ENCODE peak calls at places on chromosomes 13 and 19, in nine cellular contexts. R is H9; T is mesothelial cell of epicardium; E is CD8-positive, alpha-beta T cell; M is BJ; Z is foreskin fibroblast; N is GM12864; Y is activated CD8-positive, alpha-beta T cell treated with anti-CD3 and anti-CD28 coated beads for 36 hours; K is thoracic aorta. S is an unnamed sample.

GRCh38 chr13:43414111-43414510 is 372.7 kb downstream of the ENOX1 start:
- DNase-seq in R (no peak), T (no peak), E (no peak), M (no peak), Z (no peak), N (no peak), Y (no peak), K (no peak), S (no peak)

GRCh38 chr13:18949970-18950369 is 231.7 kb downstream of the TUBA3C start:
- DNase-seq in R (no peak), T (no peak), E (no peak), M (no peak), Z (no peak), N (no peak), Y (no peak), K (no peak), S (no peak)

GRCh38 chr13:31053098-31053497 is 108.6 kb downstream of the HSPH1 start:
- DNase-seq in R (no peak), T (no peak), E (no peak), M (no peak), Z (no peak), N (no peak), Y (no peak), K (no peak), S (no peak)

GRCh38 chr13:112078216-112078615 is 11.3 kb downstream of the SOX1 start:
- DNase-seq in R (no peak), T (no peak), E (no peak), M (no peak), Z (no peak), N (no peak), Y (no peak), K (no peak), S (no peak)

GRCh38 chr19:34793562-34793961 is 20.5 kb upstream of the ZNF599 start:
- DNase-seq in R (no peak), T (no peak), E (no peak), M (no peak), Z (no peak), N (no peak), Y (no peak), K (no peak), S (no peak)

GRCh38 chr19:46442808-46443450 is 14.2 kb upstream of the PNMA8C start:
- DNase-seq in R (no peak), T (no peak), E (no peak), M (no peak), Z (peak; percentile 53), N (no peak), Y (no peak), K (no peak), S (peak; percentile 34)

GRCh38 chr19:37654833-37655688 is at the start of gene ZFP30:
- DNase-seq in R (peak; percentile 76), T (peak; percentile 94), E (peak; percentile 50), M (peak; percentile 39), Z (peak; percentile 48), N (peak; percentile 40), Y (peak; percentile 74), K (peak; percentile 36), S (peak; percentile 64)

GRCh38 chr19:47490847-47491246 is 6.8 kb upstream of the KPTN start:
- DNase-seq in R (no peak), T (no peak), E (no peak), M (no peak), Z (no peak), N (no peak), Y (peak; percentile 42), K (no peak), S (no peak)

GRCh38 chr13:106277483-106278154 is 257.8 kb downstream of the EFNB2 start:
- DNase-seq in R (no peak), T (no peak), E (no peak), M (no peak), Z (no peak), N (no peak), Y (no peak), K (no peak), S (no peak)

GRCh38 chr19:3284759-3285646 is 60.5 kb downstream of the CELF5 start:
- DNase-seq in R (peak; percentile 99), T (peak; percentile 84), E (peak; percentile 52), M (no peak), Z (peak; percentile 43), N (no peak), Y (peak; percentile 96), K (no peak), S (no peak)

GRCh38 chr19:14152713-14153112 is 16.3 kb upstream of the ASF1B start:
- DNase-seq in R (no peak), T (no peak), E (no peak), M (no peak), Z (no peak), N (no peak), Y (no peak), K (no peak), S (no peak)

GRCh38 chr13:52447815-52448552 is 2.5 kb downstream of the VPS36 start:
- DNase-seq in R (no peak), T (no peak), E (no peak), M (no peak), Z (no peak), N (no peak), Y (no peak), K (no peak), S (no peak)

GRCh38 chr13:91347996-91348905 is 764 bp downstream of the MIR17HG start:
- DNase-seq in R (no peak), T (peak; percentile 61), E (peak; percentile 50), M (no peak), Z (peak; percentile 20), N (no peak), Y (peak; percentile 71), K (no peak), S (no peak)

DNA sequence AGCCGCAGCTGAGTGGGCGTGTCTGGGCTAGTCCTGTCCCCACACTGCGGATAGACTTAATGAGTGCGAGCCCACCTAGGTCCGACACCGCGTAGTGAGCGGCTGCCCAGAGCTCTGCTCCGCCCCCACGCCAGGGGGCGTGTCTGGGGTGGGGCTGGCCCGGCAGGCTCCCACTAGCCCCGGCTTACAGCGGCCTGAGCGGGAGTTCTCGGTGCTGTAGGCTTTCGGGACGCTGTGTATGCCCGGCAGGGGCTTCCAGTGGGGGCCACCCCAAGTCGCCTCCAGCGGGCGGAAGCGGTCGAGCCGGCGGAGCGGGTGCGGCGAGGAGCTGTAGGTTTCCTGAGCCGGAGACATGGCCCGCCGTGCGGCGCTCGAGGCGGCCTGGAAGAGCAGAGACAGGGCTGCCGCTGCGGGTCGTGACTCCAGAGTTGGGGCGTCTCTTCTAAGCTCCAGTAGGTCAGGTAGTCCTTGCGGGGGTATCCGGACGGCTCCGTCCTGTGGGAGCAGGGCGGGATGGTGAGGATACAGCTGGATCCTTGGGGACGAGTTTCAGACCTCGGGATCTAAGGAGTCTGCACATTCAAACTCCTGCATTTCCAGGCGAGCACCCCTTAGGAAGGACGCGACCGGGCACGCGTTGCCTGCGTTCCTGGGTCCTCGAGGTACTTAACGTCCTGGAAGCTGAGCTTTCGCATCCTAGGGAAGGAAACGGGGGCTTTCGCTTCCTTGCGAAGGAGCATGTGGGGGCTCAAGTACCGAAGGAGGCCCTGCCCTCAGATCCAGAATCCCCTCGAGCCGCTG is 1.2 kb downstream of the CGB7 start:
- DNase-seq in R (peak; percentile 79), T (peak; percentile 72), E (no peak), M (no peak), Z (no peak), N (no peak), Y (peak; percentile 69), K (no peak), S (no peak)
- TF ChIP-seq CTCF in R (peak; percentile 45), T (peak; percentile 17), E (no peak), M (peak; percentile 52), Z (peak; percentile 21), N (no peak), Y (no peak), K (peak; percentile 28), S (peak; percentile 19)

GRCh38 chr13:50376895-50377575 is 361.8 kb downstream of the KCNRG start:
- DNase-seq in R (peak; percentile 77), T (no peak), E (no peak), M (no peak), Z (no peak), N (no peak), Y (no peak), K (no peak), S (no peak)
- TF ChIP-seq CTCF in R (peak; percentile 62), T (no peak), E (no peak), M (no peak), Z (no peak), N (no peak), Y (no peak), K (no peak), S (no peak)

GRCh38 chr13:110511509-110512181 is 49.9 kb downstream of the RAB20 start:
- DNase-seq in R (no peak), T (no peak), E (no peak), M (no peak), Z (no peak), N (no peak), Y (no peak), K (no peak), S (no peak)
- TF ChIP-seq CTCF in R (no peak), T (no peak), E (no peak), M (no peak), Z (no peak), N (no peak), Y (no peak), K (no peak), S (no peak)

DNA sequence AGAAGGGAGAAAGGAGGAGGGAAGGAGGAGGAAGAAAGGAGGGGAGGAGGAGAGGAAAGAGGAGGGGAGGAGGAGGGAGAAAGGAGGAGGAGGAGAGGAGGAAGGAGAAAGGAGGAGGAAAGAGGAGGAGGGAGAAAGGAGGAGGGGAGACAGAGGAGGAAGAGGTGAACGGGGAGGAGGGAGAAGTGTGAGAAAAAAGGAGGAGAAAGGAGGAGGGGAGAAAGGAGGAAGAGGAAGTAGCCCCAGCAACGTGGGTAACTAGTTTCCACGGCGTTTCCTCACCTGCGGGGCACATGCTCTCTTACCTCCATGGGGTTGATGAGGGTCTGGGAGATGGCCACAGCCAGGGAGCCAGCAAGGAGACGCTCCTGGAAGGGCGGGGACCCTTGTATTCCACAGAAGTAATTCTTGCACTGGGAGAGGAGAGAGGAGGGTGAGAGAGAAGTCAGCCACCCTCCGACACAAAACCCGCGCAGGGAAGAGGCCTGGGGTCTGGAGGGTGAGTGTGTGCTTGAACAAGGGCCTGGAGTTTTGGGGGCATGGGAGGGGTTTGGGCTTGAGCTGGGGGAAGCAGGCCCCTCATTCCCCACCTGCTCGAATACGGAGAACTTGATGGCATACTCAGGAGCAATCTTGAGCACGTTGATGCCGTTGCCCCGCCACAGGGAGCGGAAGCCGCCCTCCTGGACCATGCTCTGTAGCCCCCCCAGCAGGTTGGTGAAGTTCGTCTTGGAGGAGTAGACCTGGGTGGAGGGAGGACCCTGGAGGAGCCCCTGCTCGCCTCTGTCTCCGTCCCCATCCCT is 3.9 kb downstream of the SLC25A41 start:
- DNase-seq in R (no peak), T (no peak), E (no peak), M (no peak), Z (no peak), N (no peak), Y (no peak), K (no peak), S (no peak)
- TF ChIP-seq CTCF in R (no peak), T (no peak), E (no peak), M (no peak), Z (no peak), N (no peak), Y (no peak), K (no peak), S (no peak)